ENCODE peak calls at places on chromosomes 12 and 14, in ten cellular contexts. One of them, this sample, is unnamed.

GRCh38 chr12:41604830-41605229 is 416.7 kb downstream of the PDZRN4 start:
- DNase-seq in activated T-helper 9 cell treated with anti-CD3 and anti-CD28 coated beads, Interleukin-2, amount 50 U/mL, for 16 hours: no peak
- DNase-seq in M059J: peak; percentile 47
- DNase-seq in stimulated activated naive CD4-positive, alpha-beta T cell treated with Interleukin-2 at 50 U/mL for 16 hours: no peak
- DNase-seq in activated naive CD8-positive, alpha-beta T cell treated with anti-CD3 and anti-CD28 coated beads for 36 hours: no peak
- DNase-seq in NCI-H345: no peak
- DNase-seq in neuronal stem cell: no peak
- DNase-seq in progenitor cell of endocrine pancreas: no peak
- DNase-seq in stimulated activated CD8-positive, alpha-beta memory T cell treated with anti-CD3 and anti-CD28 coated beads, Interleukin-4, amount 100 ng/mL, for 24 hours: no peak
- DNase-seq in AG04450: no peak
- DNase-seq in this sample: no peak

GRCh38 chr14:105168496-105168978 is at the start of gene JAG2:
- DNase-seq in stimulated activated CD8-positive, alpha-beta memory T cell treated with anti-CD3 and anti-CD28 coated beads, Interleukin-4, amount 100 ng/mL, for 24 hours: peak; percentile 43
- DNase-seq in activated naive CD8-positive, alpha-beta T cell treated with anti-CD3 and anti-CD28 coated beads for 36 hours: peak; percentile 57
- DNase-seq in activated T-helper 9 cell treated with anti-CD3 and anti-CD28 coated beads, Interleukin-2, amount 50 U/mL, for 16 hours: peak; percentile 28
- DNase-seq in stimulated activated naive CD4-positive, alpha-beta T cell treated with Interleukin-2 at 50 U/mL for 16 hours: peak; percentile 47
- DNase-seq in NCI-H345: peak; percentile 65
- DNase-seq in AG04450: no peak
- DNase-seq in neuronal stem cell: peak; percentile 27
- DNase-seq in progenitor cell of endocrine pancreas: no peak
- DNase-seq in M059J: peak; percentile 22
- DNase-seq in this sample: no peak

GRCh38 chr12:80593766-80594165 is 113.7 kb upstream of the MYF6 start:
- DNase-seq in stimulated activated CD8-positive, alpha-beta memory T cell treated with anti-CD3 and anti-CD28 coated beads, Interleukin-4, amount 100 ng/mL, for 24 hours: no peak
- DNase-seq in AG04450: peak; percentile 65
- DNase-seq in activated T-helper 9 cell treated with anti-CD3 and anti-CD28 coated beads, Interleukin-2, amount 50 U/mL, for 16 hours: no peak
- DNase-seq in M059J: peak; percentile 72
- DNase-seq in activated naive CD8-positive, alpha-beta T cell treated with anti-CD3 and anti-CD28 coated beads for 36 hours: no peak
- DNase-seq in NCI-H345: no peak
- DNase-seq in neuronal stem cell: no peak
- DNase-seq in progenitor cell of endocrine pancreas: no peak
- DNase-seq in stimulated activated naive CD4-positive, alpha-beta T cell treated with Interleukin-2 at 50 U/mL for 16 hours: no peak
- DNase-seq in this sample: peak; percentile 62

GRCh38 chr12:15788266-15789214 is 648 bp downstream of the EPS8 start:
- DNase-seq in NCI-H345: peak; percentile 52
- DNase-seq in M059J: peak; percentile 66
- DNase-seq in activated T-helper 9 cell treated with anti-CD3 and anti-CD28 coated beads, Interleukin-2, amount 50 U/mL, for 16 hours: peak; percentile 9
- DNase-seq in neuronal stem cell: peak; percentile 14
- DNase-seq in activated naive CD8-positive, alpha-beta T cell treated with anti-CD3 and anti-CD28 coated beads for 36 hours: peak; percentile 1
- DNase-seq in stimulated activated naive CD4-positive, alpha-beta T cell treated with Interleukin-2 at 50 U/mL for 16 hours: no peak
- DNase-seq in AG04450: no peak
- DNase-seq in progenitor cell of endocrine pancreas: peak; percentile 62
- DNase-seq in stimulated activated CD8-positive, alpha-beta memory T cell treated with anti-CD3 and anti-CD28 coated beads, Interleukin-4, amount 100 ng/mL, for 24 hours: no peak
- DNase-seq in this sample: peak; percentile 41

GRCh38 chr14:74980398-74980745 is 22.3 kb upstream of the EIF2B2 start:
- DNase-seq in progenitor cell of endocrine pancreas: no peak
- DNase-seq in M059J: peak; percentile 73
- DNase-seq in neuronal stem cell: no peak
- DNase-seq in stimulated activated CD8-positive, alpha-beta memory T cell treated with anti-CD3 and anti-CD28 coated beads, Interleukin-4, amount 100 ng/mL, for 24 hours: no peak
- DNase-seq in AG04450: no peak
- DNase-seq in activated naive CD8-positive, alpha-beta T cell treated with anti-CD3 and anti-CD28 coated beads for 36 hours: no peak
- DNase-seq in NCI-H345: no peak
- DNase-seq in stimulated activated naive CD4-positive, alpha-beta T cell treated with Interleukin-2 at 50 U/mL for 16 hours: no peak
- DNase-seq in activated T-helper 9 cell treated with anti-CD3 and anti-CD28 coated beads, Interleukin-2, amount 50 U/mL, for 16 hours: no peak
- DNase-seq in this sample: no peak

GRCh38 chr14:36747411-36748184 is 85.9 kb downstream of the PAX9 start:
- DNase-seq in M059J: no peak
- DNase-seq in stimulated activated naive CD4-positive, alpha-beta T cell treated with Interleukin-2 at 50 U/mL for 16 hours: no peak
- DNase-seq in activated naive CD8-positive, alpha-beta T cell treated with anti-CD3 and anti-CD28 coated beads for 36 hours: no peak
- DNase-seq in activated T-helper 9 cell treated with anti-CD3 and anti-CD28 coated beads, Interleukin-2, amount 50 U/mL, for 16 hours: no peak
- DNase-seq in progenitor cell of endocrine pancreas: no peak
- DNase-seq in NCI-H345: no peak
- DNase-seq in AG04450: no peak
- DNase-seq in stimulated activated CD8-positive, alpha-beta memory T cell treated with anti-CD3 and anti-CD28 coated beads, Interleukin-4, amount 100 ng/mL, for 24 hours: no peak
- DNase-seq in neuronal stem cell: no peak
- DNase-seq in this sample: peak; percentile 31

GRCh38 chr12:66103011-66103913 is 27.3 kb downstream of the LLPH start:
- DNase-seq in stimulated activated naive CD4-positive, alpha-beta T cell treated with Interleukin-2 at 50 U/mL for 16 hours: no peak
- DNase-seq in progenitor cell of endocrine pancreas: no peak
- DNase-seq in NCI-H345: no peak
- DNase-seq in neuronal stem cell: no peak
- DNase-seq in M059J: no peak
- DNase-seq in activated T-helper 9 cell treated with anti-CD3 and anti-CD28 coated beads, Interleukin-2, amount 50 U/mL, for 16 hours: no peak
- DNase-seq in AG04450: no peak
- DNase-seq in activated naive CD8-positive, alpha-beta T cell treated with anti-CD3 and anti-CD28 coated beads for 36 hours: peak; percentile 3
- DNase-seq in stimulated activated CD8-positive, alpha-beta memory T cell treated with anti-CD3 and anti-CD28 coated beads, Interleukin-4, amount 100 ng/mL, for 24 hours: no peak
- DNase-seq in this sample: peak; percentile 19

GRCh38 chr14:104460920-104461651 is 118.5 kb upstream of the C14orf180 start:
- DNase-seq in NCI-H345: peak; percentile 43
- DNase-seq in stimulated activated CD8-positive, alpha-beta memory T cell treated with anti-CD3 and anti-CD28 coated beads, Interleukin-4, amount 100 ng/mL, for 24 hours: no peak
- DNase-seq in neuronal stem cell: peak; percentile 48
- DNase-seq in stimulated activated naive CD4-positive, alpha-beta T cell treated with Interleukin-2 at 50 U/mL for 16 hours: no peak
- DNase-seq in progenitor cell of endocrine pancreas: no peak
- DNase-seq in M059J: no peak
- DNase-seq in activated naive CD8-positive, alpha-beta T cell treated with anti-CD3 and anti-CD28 coated beads for 36 hours: no peak
- DNase-seq in activated T-helper 9 cell treated with anti-CD3 and anti-CD28 coated beads, Interleukin-2, amount 50 U/mL, for 16 hours: no peak
- DNase-seq in AG04450: no peak
- DNase-seq in this sample: no peak

GRCh38 chr12:56461235-56462159 is 6.9 kb upstream of the SPRYD4 start:
- DNase-seq in AG04450: no peak
- DNase-seq in progenitor cell of endocrine pancreas: no peak
- DNase-seq in activated T-helper 9 cell treated with anti-CD3 and anti-CD28 coated beads, Interleukin-2, amount 50 U/mL, for 16 hours: no peak
- DNase-seq in M059J: peak; percentile 51
- DNase-seq in NCI-H345: no peak
- DNase-seq in neuronal stem cell: no peak
- DNase-seq in activated naive CD8-positive, alpha-beta T cell treated with anti-CD3 and anti-CD28 coated beads for 36 hours: no peak
- DNase-seq in stimulated activated naive CD4-positive, alpha-beta T cell treated with Interleukin-2 at 50 U/mL for 16 hours: no peak
- DNase-seq in stimulated activated CD8-positive, alpha-beta memory T cell treated with anti-CD3 and anti-CD28 coated beads, Interleukin-4, amount 100 ng/mL, for 24 hours: no peak
- DNase-seq in this sample: peak; percentile 54

GRCh38 chr14:37843969-37844607 is 248.7 kb downstream of the TTC6 start:
- DNase-seq in stimulated activated CD8-positive, alpha-beta memory T cell treated with anti-CD3 and anti-CD28 coated beads, Interleukin-4, amount 100 ng/mL, for 24 hours: no peak
- DNase-seq in progenitor cell of endocrine pancreas: no peak
- DNase-seq in stimulated activated naive CD4-positive, alpha-beta T cell treated with Interleukin-2 at 50 U/mL for 16 hours: no peak
- DNase-seq in M059J: no peak
- DNase-seq in NCI-H345: no peak
- DNase-seq in activated naive CD8-positive, alpha-beta T cell treated with anti-CD3 and anti-CD28 coated beads for 36 hours: no peak
- DNase-seq in AG04450: no peak
- DNase-seq in activated T-helper 9 cell treated with anti-CD3 and anti-CD28 coated beads, Interleukin-2, amount 50 U/mL, for 16 hours: no peak
- DNase-seq in neuronal stem cell: no peak
- DNase-seq in this sample: no peak

GRCh38 chr12:26003065-26003464 is 44.6 kb downstream of the RASSF8 start:
- DNase-seq in M059J: no peak
- DNase-seq in AG04450: no peak
- DNase-seq in activated T-helper 9 cell treated with anti-CD3 and anti-CD28 coated beads, Interleukin-2, amount 50 U/mL, for 16 hours: no peak
- DNase-seq in neuronal stem cell: no peak
- DNase-seq in stimulated activated CD8-positive, alpha-beta memory T cell treated with anti-CD3 and anti-CD28 coated beads, Interleukin-4, amount 100 ng/mL, for 24 hours: no peak
- DNase-seq in stimulated activated naive CD4-positive, alpha-beta T cell treated with Interleukin-2 at 50 U/mL for 16 hours: no peak
- DNase-seq in NCI-H345: no peak
- DNase-seq in progenitor cell of endocrine pancreas: no peak
- DNase-seq in activated naive CD8-positive, alpha-beta T cell treated with anti-CD3 and anti-CD28 coated beads for 36 hours: no peak
- DNase-seq in this sample: no peak

GRCh38 chr12:3328081-3328480 is 162.9 kb upstream of the PRMT8 start:
- DNase-seq in activated naive CD8-positive, alpha-beta T cell treated with anti-CD3 and anti-CD28 coated beads for 36 hours: no peak
- DNase-seq in stimulated activated CD8-positive, alpha-beta memory T cell treated with anti-CD3 and anti-CD28 coated beads, Interleukin-4, amount 100 ng/mL, for 24 hours: no peak
- DNase-seq in NCI-H345: peak; percentile 56
- DNase-seq in stimulated activated naive CD4-positive, alpha-beta T cell treated with Interleukin-2 at 50 U/mL for 16 hours: no peak
- DNase-seq in activated T-helper 9 cell treated with anti-CD3 and anti-CD28 coated beads, Interleukin-2, amount 50 U/mL, for 16 hours: no peak
- DNase-seq in neuronal stem cell: no peak
- DNase-seq in M059J: no peak
- DNase-seq in AG04450: no peak
- DNase-seq in progenitor cell of endocrine pancreas: no peak
- DNase-seq in this sample: no peak

GRCh38 chr12:30896461-30896860 is 30.1 kb upstream of the TSPAN11 start:
- DNase-seq in NCI-H345: no peak
- DNase-seq in activated T-helper 9 cell treated with anti-CD3 and anti-CD28 coated beads, Interleukin-2, amount 50 U/mL, for 16 hours: no peak
- DNase-seq in activated naive CD8-positive, alpha-beta T cell treated with anti-CD3 and anti-CD28 coated beads for 36 hours: no peak
- DNase-seq in stimulated activated naive CD4-positive, alpha-beta T cell treated with Interleukin-2 at 50 U/mL for 16 hours: no peak
- DNase-seq in M059J: peak; percentile 27
- DNase-seq in neuronal stem cell: no peak
- DNase-seq in progenitor cell of endocrine pancreas: no peak
- DNase-seq in stimulated activated CD8-positive, alpha-beta memory T cell treated with anti-CD3 and anti-CD28 coated beads, Interleukin-4, amount 100 ng/mL, for 24 hours: no peak
- DNase-seq in AG04450: no peak
- DNase-seq in this sample: peak; percentile 72

GRCh38 chr12:118190266-118190665 is 54.3 kb downstream of the PEBP1 start:
- DNase-seq in stimulated activated naive CD4-positive, alpha-beta T cell treated with Interleukin-2 at 50 U/mL for 16 hours: no peak
- DNase-seq in AG04450: no peak
- DNase-seq in NCI-H345: no peak
- DNase-seq in activated T-helper 9 cell treated with anti-CD3 and anti-CD28 coated beads, Interleukin-2, amount 50 U/mL, for 16 hours: no peak
- DNase-seq in stimulated activated CD8-positive, alpha-beta memory T cell treated with anti-CD3 and anti-CD28 coated beads, Interleukin-4, amount 100 ng/mL, for 24 hours: no peak
- DNase-seq in progenitor cell of endocrine pancreas: no peak
- DNase-seq in activated naive CD8-positive, alpha-beta T cell treated with anti-CD3 and anti-CD28 coated beads for 36 hours: no peak
- DNase-seq in neuronal stem cell: no peak
- DNase-seq in M059J: no peak
- DNase-seq in this sample: peak; percentile 18

GRCh38 chr14:69398818-69399210 is 322 bp downstream of the SLC39A9 start:
- DNase-seq in M059J: no peak
- DNase-seq in stimulated activated CD8-positive, alpha-beta memory T cell treated with anti-CD3 and anti-CD28 coated beads, Interleukin-4, amount 100 ng/mL, for 24 hours: no peak
- DNase-seq in stimulated activated naive CD4-positive, alpha-beta T cell treated with Interleukin-2 at 50 U/mL for 16 hours: peak; percentile 60
- DNase-seq in activated T-helper 9 cell treated with anti-CD3 and anti-CD28 coated beads, Interleukin-2, amount 50 U/mL, for 16 hours: no peak
- DNase-seq in NCI-H345: no peak
- DNase-seq in neuronal stem cell: no peak
- DNase-seq in activated naive CD8-positive, alpha-beta T cell treated with anti-CD3 and anti-CD28 coated beads for 36 hours: peak; percentile 68
- DNase-seq in AG04450: no peak
- DNase-seq in progenitor cell of endocrine pancreas: no peak
- DNase-seq in this sample: no peak

GRCh38 chr12:71220295-71220694 is 62.5 kb upstream of the TSPAN8 start:
- DNase-seq in stimulated activated naive CD4-positive, alpha-beta T cell treated with Interleukin-2 at 50 U/mL for 16 hours: no peak
- DNase-seq in activated naive CD8-positive, alpha-beta T cell treated with anti-CD3 and anti-CD28 coated beads for 36 hours: no peak
- DNase-seq in M059J: no peak
- DNase-seq in activated T-helper 9 cell treated with anti-CD3 and anti-CD28 coated beads, Interleukin-2, amount 50 U/mL, for 16 hours: no peak
- DNase-seq in progenitor cell of endocrine pancreas: no peak
- DNase-seq in stimulated activated CD8-positive, alpha-beta memory T cell treated with anti-CD3 and anti-CD28 coated beads, Interleukin-4, amount 100 ng/mL, for 24 hours: no peak
- DNase-seq in neuronal stem cell: no peak
- DNase-seq in NCI-H345: no peak
- DNase-seq in AG04450: no peak
- DNase-seq in this sample: no peak

GRCh38 chr14:71403673-71404072 is 496.4 kb downstream of the PCNX1 start:
- DNase-seq in stimulated activated CD8-positive, alpha-beta memory T cell treated with anti-CD3 and anti-CD28 coated beads, Interleukin-4, amount 100 ng/mL, for 24 hours: no peak
- DNase-seq in progenitor cell of endocrine pancreas: no peak
- DNase-seq in AG04450: no peak
- DNase-seq in neuronal stem cell: no peak
- DNase-seq in NCI-H345: no peak
- DNase-seq in activated T-helper 9 cell treated with anti-CD3 and anti-CD28 coated beads, Interleukin-2, amount 50 U/mL, for 16 hours: no peak
- DNase-seq in M059J: peak; percentile 28
- DNase-seq in activated naive CD8-positive, alpha-beta T cell treated with anti-CD3 and anti-CD28 coated beads for 36 hours: peak; percentile 8
- DNase-seq in stimulated activated naive CD4-positive, alpha-beta T cell treated with Interleukin-2 at 50 U/mL for 16 hours: no peak
- DNase-seq in this sample: no peak

GRCh38 chr14:22886500-22887259 is 3.7 kb downstream of the REM2 start:
- DNase-seq in activated T-helper 9 cell treated with anti-CD3 and anti-CD28 coated beads, Interleukin-2, amount 50 U/mL, for 16 hours: peak; percentile 69
- DNase-seq in activated naive CD8-positive, alpha-beta T cell treated with anti-CD3 and anti-CD28 coated beads for 36 hours: peak; percentile 76
- DNase-seq in stimulated activated CD8-positive, alpha-beta memory T cell treated with anti-CD3 and anti-CD28 coated beads, Interleukin-4, amount 100 ng/mL, for 24 hours: peak; percentile 61
- DNase-seq in AG04450: no peak
- DNase-seq in stimulated activated naive CD4-positive, alpha-beta T cell treated with Interleukin-2 at 50 U/mL for 16 hours: peak; percentile 76
- DNase-seq in neuronal stem cell: peak; percentile 82
- DNase-seq in NCI-H345: peak; percentile 28
- DNase-seq in progenitor cell of endocrine pancreas: peak; percentile 68
- DNase-seq in M059J: peak; percentile 77
- DNase-seq in this sample: peak; percentile 79

GRCh38 chr12:47757840-47758583 is 668 bp downstream of the RAPGEF3 start:
- DNase-seq in stimulated activated CD8-positive, alpha-beta memory T cell treated with anti-CD3 and anti-CD28 coated beads, Interleukin-4, amount 100 ng/mL, for 24 hours: no peak
- DNase-seq in activated T-helper 9 cell treated with anti-CD3 and anti-CD28 coated beads, Interleukin-2, amount 50 U/mL, for 16 hours: no peak
- DNase-seq in stimulated activated naive CD4-positive, alpha-beta T cell treated with Interleukin-2 at 50 U/mL for 16 hours: no peak
- DNase-seq in NCI-H345: no peak
- DNase-seq in AG04450: no peak
- DNase-seq in neuronal stem cell: no peak
- DNase-seq in M059J: no peak
- DNase-seq in activated naive CD8-positive, alpha-beta T cell treated with anti-CD3 and anti-CD28 coated beads for 36 hours: no peak
- DNase-seq in progenitor cell of endocrine pancreas: no peak
- DNase-seq in this sample: no peak

GRCh38 chr12:42585846-42586226 is 3.7 kb downstream of the PRICKLE1 start:
- DNase-seq in activated T-helper 9 cell treated with anti-CD3 and anti-CD28 coated beads, Interleukin-2, amount 50 U/mL, for 16 hours: no peak
- DNase-seq in M059J: no peak
- DNase-seq in stimulated activated CD8-positive, alpha-beta memory T cell treated with anti-CD3 and anti-CD28 coated beads, Interleukin-4, amount 100 ng/mL, for 24 hours: no peak
- DNase-seq in progenitor cell of endocrine pancreas: no peak
- DNase-seq in activated naive CD8-positive, alpha-beta T cell treated with anti-CD3 and anti-CD28 coated beads for 36 hours: no peak
- DNase-seq in AG04450: no peak
- DNase-seq in stimulated activated naive CD4-positive, alpha-beta T cell treated with Interleukin-2 at 50 U/mL for 16 hours: no peak
- DNase-seq in neuronal stem cell: no peak
- DNase-seq in NCI-H345: no peak
- DNase-seq in this sample: no peak

GRCh38 chr12:41699658-41700057 is 445.0 kb downstream of the GXYLT1 start:
- DNase-seq in progenitor cell of endocrine pancreas: no peak
- DNase-seq in M059J: no peak
- DNase-seq in AG04450: no peak
- DNase-seq in activated naive CD8-positive, alpha-beta T cell treated with anti-CD3 and anti-CD28 coated beads for 36 hours: no peak
- DNase-seq in neuronal stem cell: no peak
- DNase-seq in NCI-H345: no peak
- DNase-seq in stimulated activated CD8-positive, alpha-beta memory T cell treated with anti-CD3 and anti-CD28 coated beads, Interleukin-4, amount 100 ng/mL, for 24 hours: no peak
- DNase-seq in activated T-helper 9 cell treated with anti-CD3 and anti-CD28 coated beads, Interleukin-2, amount 50 U/mL, for 16 hours: no peak
- DNase-seq in stimulated activated naive CD4-positive, alpha-beta T cell treated with Interleukin-2 at 50 U/mL for 16 hours: no peak
- DNase-seq in this sample: no peak

GRCh38 chr14:100764716-100765115 is 38.0 kb downstream of the DLK1 start:
- DNase-seq in neuronal stem cell: no peak
- DNase-seq in AG04450: no peak
- DNase-seq in progenitor cell of endocrine pancreas: no peak
- DNase-seq in stimulated activated CD8-positive, alpha-beta memory T cell treated with anti-CD3 and anti-CD28 coated beads, Interleukin-4, amount 100 ng/mL, for 24 hours: no peak
- DNase-seq in activated T-helper 9 cell treated with anti-CD3 and anti-CD28 coated beads, Interleukin-2, amount 50 U/mL, for 16 hours: no peak
- DNase-seq in stimulated activated naive CD4-positive, alpha-beta T cell treated with Interleukin-2 at 50 U/mL for 16 hours: no peak
- DNase-seq in M059J: no peak
- DNase-seq in activated naive CD8-positive, alpha-beta T cell treated with anti-CD3 and anti-CD28 coated beads for 36 hours: no peak
- DNase-seq in NCI-H345: peak; percentile 86
- DNase-seq in this sample: no peak

GRCh38 chr12:27595231-27595642 is 71.2 kb downstream of the PPFIBP1 start:
- DNase-seq in neuronal stem cell: peak; percentile 54
- DNase-seq in stimulated activated naive CD4-positive, alpha-beta T cell treated with Interleukin-2 at 50 U/mL for 16 hours: no peak
- DNase-seq in activated T-helper 9 cell treated with anti-CD3 and anti-CD28 coated beads, Interleukin-2, amount 50 U/mL, for 16 hours: no peak
- DNase-seq in NCI-H345: no peak
- DNase-seq in M059J: peak; percentile 92
- DNase-seq in activated naive CD8-positive, alpha-beta T cell treated with anti-CD3 and anti-CD28 coated beads for 36 hours: no peak
- DNase-seq in stimulated activated CD8-positive, alpha-beta memory T cell treated with anti-CD3 and anti-CD28 coated beads, Interleukin-4, amount 100 ng/mL, for 24 hours: no peak
- DNase-seq in progenitor cell of endocrine pancreas: no peak
- DNase-seq in AG04450: peak; percentile 61
- DNase-seq in this sample: peak; percentile 68

GRCh38 chr12:47729233-47729632 is 3.9 kb upstream of the ENDOU start:
- DNase-seq in neuronal stem cell: no peak
- DNase-seq in progenitor cell of endocrine pancreas: no peak
- DNase-seq in NCI-H345: no peak
- DNase-seq in stimulated activated naive CD4-positive, alpha-beta T cell treated with Interleukin-2 at 50 U/mL for 16 hours: no peak
- DNase-seq in activated T-helper 9 cell treated with anti-CD3 and anti-CD28 coated beads, Interleukin-2, amount 50 U/mL, for 16 hours: no peak
- DNase-seq in stimulated activated CD8-positive, alpha-beta memory T cell treated with anti-CD3 and anti-CD28 coated beads, Interleukin-4, amount 100 ng/mL, for 24 hours: no peak
- DNase-seq in M059J: peak; percentile 52
- DNase-seq in activated naive CD8-positive, alpha-beta T cell treated with anti-CD3 and anti-CD28 coated beads for 36 hours: no peak
- DNase-seq in AG04450: no peak
- DNase-seq in this sample: peak; percentile 47

GRCh38 chr14:24481622-24482324 is 26.3 kb downstream of the CMA1 start:
- DNase-seq in M059J: peak; percentile 17
- DNase-seq in stimulated activated naive CD4-positive, alpha-beta T cell treated with Interleukin-2 at 50 U/mL for 16 hours: peak; percentile 21
- DNase-seq in neuronal stem cell: peak; percentile 32
- DNase-seq in activated naive CD8-positive, alpha-beta T cell treated with anti-CD3 and anti-CD28 coated beads for 36 hours: peak; percentile 62
- DNase-seq in AG04450: no peak
- DNase-seq in progenitor cell of endocrine pancreas: peak; percentile 45
- DNase-seq in stimulated activated CD8-positive, alpha-beta memory T cell treated with anti-CD3 and anti-CD28 coated beads, Interleukin-4, amount 100 ng/mL, for 24 hours: peak; percentile 24
- DNase-seq in NCI-H345: peak; percentile 12
- DNase-seq in activated T-helper 9 cell treated with anti-CD3 and anti-CD28 coated beads, Interleukin-2, amount 50 U/mL, for 16 hours: peak; percentile 5
- DNase-seq in this sample: peak; percentile 71

GRCh38 chr12:126182619-126183236 is 1117.5 kb downstream of the AACS start:
- DNase-seq in activated naive CD8-positive, alpha-beta T cell treated with anti-CD3 and anti-CD28 coated beads for 36 hours: no peak
- DNase-seq in NCI-H345: no peak
- DNase-seq in stimulated activated CD8-positive, alpha-beta memory T cell treated with anti-CD3 and anti-CD28 coated beads, Interleukin-4, amount 100 ng/mL, for 24 hours: no peak
- DNase-seq in progenitor cell of endocrine pancreas: no peak
- DNase-seq in M059J: no peak
- DNase-seq in stimulated activated naive CD4-positive, alpha-beta T cell treated with Interleukin-2 at 50 U/mL for 16 hours: no peak
- DNase-seq in activated T-helper 9 cell treated with anti-CD3 and anti-CD28 coated beads, Interleukin-2, amount 50 U/mL, for 16 hours: no peak
- DNase-seq in neuronal stem cell: no peak
- DNase-seq in AG04450: no peak
- DNase-seq in this sample: no peak

GRCh38 chr12:78641837-78642423 is 222.6 kb upstream of the SYT1 start:
- DNase-seq in progenitor cell of endocrine pancreas: no peak
- DNase-seq in AG04450: no peak
- DNase-seq in NCI-H345: no peak
- DNase-seq in activated naive CD8-positive, alpha-beta T cell treated with anti-CD3 and anti-CD28 coated beads for 36 hours: no peak
- DNase-seq in M059J: peak; percentile 15
- DNase-seq in stimulated activated CD8-positive, alpha-beta memory T cell treated with anti-CD3 and anti-CD28 coated beads, Interleukin-4, amount 100 ng/mL, for 24 hours: no peak
- DNase-seq in stimulated activated naive CD4-positive, alpha-beta T cell treated with Interleukin-2 at 50 U/mL for 16 hours: no peak
- DNase-seq in activated T-helper 9 cell treated with anti-CD3 and anti-CD28 coated beads, Interleukin-2, amount 50 U/mL, for 16 hours: no peak
- DNase-seq in neuronal stem cell: no peak
- DNase-seq in this sample: no peak

GRCh38 chr14:88354358-88354757 is 31.1 kb upstream of the SPATA7 start:
- DNase-seq in AG04450: no peak
- DNase-seq in activated naive CD8-positive, alpha-beta T cell treated with anti-CD3 and anti-CD28 coated beads for 36 hours: no peak
- DNase-seq in progenitor cell of endocrine pancreas: no peak
- DNase-seq in M059J: no peak
- DNase-seq in neuronal stem cell: no peak
- DNase-seq in NCI-H345: no peak
- DNase-seq in stimulated activated naive CD4-positive, alpha-beta T cell treated with Interleukin-2 at 50 U/mL for 16 hours: no peak
- DNase-seq in activated T-helper 9 cell treated with anti-CD3 and anti-CD28 coated beads, Interleukin-2, amount 50 U/mL, for 16 hours: no peak
- DNase-seq in stimulated activated CD8-positive, alpha-beta memory T cell treated with anti-CD3 and anti-CD28 coated beads, Interleukin-4, amount 100 ng/mL, for 24 hours: no peak
- DNase-seq in this sample: no peak